ENCODE peak calls at places on chromosome 6, in four cellular contexts. S is K562, L is HCT116, C is Panc1. F is an unnamed sample.

GRCh38 chr6:75884822-75885221 is 135.8 kb downstream of the MYO6 start:
- DNase-seq in S (no peak), L (no peak), C (no peak), F (no peak)

GRCh38 chr6:89599727-89600126 is 38.8 kb downstream of the LYRM2 start:
- DNase-seq in S (no peak), L (no peak), C (no peak), F (no peak)

GRCh38 chr6:150293423-150294280 is 75.2 kb upstream of the IYD start:
- DNase-seq in S (peak), L (peak), C (no peak), F (no peak)

GRCh38 chr6:53960311-53960710 is 150.9 kb upstream of the MLIP start:
- DNase-seq in S (no peak), L (no peak), C (no peak), F (no peak)

GRCh38 chr6:126873791-126874190 is 244.7 kb upstream of the RSPO3 start:
- DNase-seq in S (no peak), L (no peak), C (no peak), F (no peak)

GRCh38 chr6:128507337-128508310 is 12.8 kb downstream of the PTPRK start:
- DNase-seq in S (no peak), L (no peak), C (no peak), F (peak)

GRCh38 chr6:2951723-2952122 is 19.6 kb downstream of the SERPINB6 start:
- DNase-seq in S (no peak), L (no peak), C (no peak), F (no peak)

GRCh38 chr6:152637422-152638047 is 373 bp upstream of the SYNE1 start:
- DNase-seq in S (no peak), L (no peak), C (no peak), F (no peak)

GRCh38 chr6:101522254-101522653 is 128.7 kb downstream of the GRIK2 start:
- DNase-seq in S (no peak), L (no peak), C (no peak), F (no peak)

DNA sequence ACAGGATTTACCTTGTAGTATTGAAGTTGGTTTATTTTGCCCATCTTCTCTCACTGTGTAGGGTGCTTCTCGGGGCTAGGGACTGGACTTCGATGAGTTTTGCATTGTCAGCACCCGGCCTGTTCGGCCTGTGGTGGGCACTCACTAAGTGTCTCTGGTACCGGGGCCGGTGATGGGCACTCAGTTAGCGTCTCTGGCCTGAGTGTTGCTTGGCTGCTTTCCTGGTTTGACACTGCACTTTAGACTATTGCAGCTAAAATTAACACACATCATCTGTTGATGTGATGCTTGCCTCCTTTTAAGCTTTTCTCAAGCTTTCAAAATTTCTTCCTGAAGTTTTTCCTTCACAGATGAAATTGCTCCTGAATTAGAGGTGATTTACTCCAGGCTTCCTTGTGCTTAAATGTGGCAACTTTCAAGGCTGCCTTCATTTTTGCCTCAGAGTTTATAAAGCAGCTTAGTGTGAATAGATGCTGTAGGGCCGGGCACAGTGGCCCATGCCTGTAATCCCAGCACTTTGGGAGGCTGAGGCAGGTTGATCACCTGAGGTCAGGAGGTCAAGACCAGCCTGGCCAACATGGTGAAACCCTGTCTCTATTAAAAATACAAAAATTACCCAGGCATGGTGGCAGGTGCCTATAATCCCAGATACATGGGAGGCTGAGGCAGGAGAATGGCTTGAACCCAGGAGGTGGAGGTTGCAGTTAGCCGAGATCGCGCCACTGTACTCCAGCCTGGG is 41.7 kb upstream of the TULP4 start:
- DNase-seq in S (no peak), L (no peak), C (no peak), F (no peak)
- TF ChIP-seq TCF7L2 in S (no peak), L (no peak), C (no peak), F (no peak)

DNA sequence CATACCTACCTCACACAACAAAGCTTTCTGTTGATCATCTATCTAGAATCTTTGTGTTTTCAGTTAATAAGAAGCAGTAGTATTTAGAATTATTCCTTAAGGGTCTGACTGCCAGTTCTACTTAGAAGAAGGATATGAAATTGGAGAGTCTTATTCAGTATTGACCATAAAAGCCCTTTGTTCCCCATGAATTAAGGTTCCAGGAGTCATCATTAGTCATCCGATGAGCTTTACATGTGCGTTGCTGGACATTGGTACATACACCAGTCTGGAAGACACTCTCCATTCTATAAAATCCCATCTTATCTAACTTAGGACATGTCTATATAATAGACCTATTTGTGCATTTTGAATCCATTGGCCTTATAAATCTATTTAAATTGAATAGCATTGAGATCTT is 34.4 kb upstream of the RNF217 start:
- DNase-seq in S (no peak), L (peak), C (no peak), F (no peak)
- TF ChIP-seq TCF7L2 in S (no peak), L (no peak), C (no peak), F (no peak)

GRCh38 chr6:154479388-154480143 is 30.9 kb downstream of the CNKSR3 start:
- DNase-seq in S (no peak), L (no peak), C (no peak), F (no peak)
- TF ChIP-seq TCF7L2 in S (no peak), L (no peak), C (no peak), F (no peak)

GRCh38 chr6:15606347-15606746 is 56.5 kb downstream of the DTNBP1 start:
- DNase-seq in S (no peak), L (no peak), C (no peak), F (no peak)
- TF ChIP-seq TCF7L2 in S (no peak), L (no peak), C (no peak), F (no peak)

DNA sequence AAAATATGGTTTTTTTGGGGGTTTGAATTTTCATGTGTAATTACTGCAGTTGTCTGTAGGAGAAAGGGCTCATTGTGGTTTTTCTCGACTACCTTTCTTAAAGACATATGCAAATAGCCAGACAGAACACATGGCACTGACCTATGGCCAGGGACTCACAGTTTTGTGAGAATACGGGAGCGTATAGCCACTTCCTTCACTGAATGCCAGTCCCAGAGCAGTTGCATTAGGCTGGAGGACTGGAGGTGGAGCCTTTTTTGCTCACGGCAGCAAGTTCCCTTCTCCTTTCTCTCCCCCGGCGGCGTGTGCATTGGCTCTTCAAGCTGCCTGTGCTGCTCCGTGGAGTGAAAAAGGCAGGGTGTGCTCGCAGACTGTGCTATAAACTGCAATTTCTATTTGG is 114.9 kb downstream of the AKAP7 start:
- DNase-seq in S (no peak), L (no peak), C (no peak), F (no peak)
- TF ChIP-seq TCF7L2 in S (no peak), L (no peak), C (no peak), F (no peak)

F was measured in HepG2.